ENCODE peak calls at places on chromosomes 2 and 18, in five cellular contexts. P, L, C, H and F are unnamed samples.

GRCh38 chr18:55401638-55402191 is 186.3 kb downstream of the TCF4 start:
- DNase-seq in P (peak; percentile 32), L (peak; percentile 81), C (no peak), H (no peak), F (peak; percentile 73)

GRCh38 chr2:11679016-11679415 is 9.0 kb upstream of the NTSR2 start:
- DNase-seq in P (no peak), L (no peak), C (no peak), H (no peak), F (no peak)

GRCh38 chr2:121088251-121089004 is 196.6 kb downstream of the TFCP2L1 start:
- DNase-seq in P (peak; percentile 46), L (peak; percentile 33), C (no peak), H (no peak), F (peak; percentile 38)

GRCh38 chr2:122368576-122369243 is 613.3 kb downstream of the TSN start:
- DNase-seq in P (no peak), L (no peak), C (peak; percentile 1), H (no peak), F (no peak)

GRCh38 chr2:37267685-37268084 is 36.2 kb downstream of the NDUFAF7 start:
- DNase-seq in P (no peak), L (no peak), C (no peak), H (no peak), F (no peak)

GRCh38 chr2:118747066-118747465 is 100.4 kb downstream of the EN1 start:
- DNase-seq in P (no peak), L (no peak), C (no peak), H (no peak), F (no peak)

GRCh38 chr18:78583739-78584066 is 395.9 kb upstream of the SALL3 start:
- DNase-seq in P (no peak), L (no peak), C (no peak), H (no peak), F (no peak)

GRCh38 chr2:119721904-119722303 is 37.8 kb upstream of the PTPN4 start:
- DNase-seq in P (no peak), L (no peak), C (no peak), H (no peak), F (no peak)

GRCh38 chr2:171972329-171972982 is 27.3 kb upstream of the METAP1D start:
- DNase-seq in P (no peak), L (no peak), C (no peak), H (no peak), F (no peak)

GRCh38 chr2:61853086-61853847 is 593 bp downstream of the FAM161A start:
- DNase-seq in P (peak; percentile 52), L (no peak), C (peak; percentile 29), H (peak; percentile 75), F (peak; percentile 85)

GRCh38 chr2:73779472-73780241 is at the start of gene DUSP11:
- DNase-seq in P (peak; percentile 99), L (peak; percentile 95), C (peak; percentile 97), H (peak; percentile 97), F (peak; percentile 98)

GRCh38 chr2:33104726-33105125 is 158.0 kb downstream of the LTBP1 start:
- DNase-seq in P (no peak), L (no peak), C (no peak), H (no peak), F (no peak)

GRCh38 chr2:197453914-197454398 is 604 bp downstream of the COQ10B start:
- DNase-seq in P (peak; percentile 64), L (peak; percentile 85), C (no peak), H (peak; percentile 77), F (peak; percentile 74)